ENCODE peak calls at places on chromosomes 2 and 18, in six cellular contexts. One of them, this sample, is unnamed. For H3K9me3, the result is how much of the 10 kb centered on the place peaks cover.

GRCh38 chr2:207617011-207617671 is 8.1 kb downstream of the METTL21A start:
- DNase-seq in T-helper 17 cell: no peak
- DNase-seq in IMR-90: peak
- DNase-seq in right lobe of liver: no peak
- DNase-seq in tibial artery: no peak
- DNase-seq in PC-3: peak
- DNase-seq in this sample: peak

GRCh38 chr18:8974279-8974678 is 128.2 kb upstream of the NDUFV2 start:
- DNase-seq in T-helper 17 cell: no peak
- DNase-seq in IMR-90: no peak
- DNase-seq in right lobe of liver: no peak
- DNase-seq in tibial artery: no peak
- DNase-seq in PC-3: no peak
- DNase-seq in this sample: no peak

GRCh38 chr18:692841-693240 is 19.6 kb downstream of the ENOSF1 start:
- DNase-seq in T-helper 17 cell: no peak
- DNase-seq in IMR-90: no peak
- DNase-seq in right lobe of liver: no peak
- DNase-seq in tibial artery: no peak
- DNase-seq in PC-3: no peak
- DNase-seq in this sample: no peak

GRCh38 chr2:10232096-10232815 is 70.4 kb upstream of the HPCAL1 start:
- DNase-seq in T-helper 17 cell: no peak
- DNase-seq in IMR-90: no peak
- DNase-seq in right lobe of liver: peak
- DNase-seq in tibial artery: no peak
- DNase-seq in PC-3: no peak
- DNase-seq in this sample: no peak

GRCh38 chr2:225735844-225736243 is 336.3 kb downstream of the NYAP2 start:
- DNase-seq in T-helper 17 cell: no peak
- DNase-seq in IMR-90: peak
- DNase-seq in right lobe of liver: no peak
- DNase-seq in tibial artery: no peak
- DNase-seq in PC-3: peak
- DNase-seq in this sample: peak

GRCh38 chr2:239277401-239278085 is 123.3 kb downstream of the HDAC4 start:
- DNase-seq in T-helper 17 cell: no peak
- DNase-seq in IMR-90: no peak
- DNase-seq in right lobe of liver: peak
- DNase-seq in tibial artery: no peak
- DNase-seq in PC-3: no peak
- DNase-seq in this sample: no peak

GRCh38 chr2:112646791-112647720 is 1.3 kb downstream of the SLC20A1 start:
- DNase-seq in T-helper 17 cell: no peak
- DNase-seq in IMR-90: no peak
- DNase-seq in right lobe of liver: no peak
- DNase-seq in tibial artery: no peak
- DNase-seq in PC-3: peak
- DNase-seq in this sample: peak

GRCh38 chr18:2572144-2572682 is 856 bp downstream of the NDC80 start:
- DNase-seq in T-helper 17 cell: no peak
- DNase-seq in IMR-90: no peak
- DNase-seq in right lobe of liver: no peak
- DNase-seq in tibial artery: no peak
- DNase-seq in PC-3: peak
- DNase-seq in this sample: peak

GRCh38 chr2:177316756-177317155 is 52.2 kb upstream of the NFE2L2 start:
- DNase-seq in T-helper 17 cell: no peak
- DNase-seq in IMR-90: no peak
- DNase-seq in right lobe of liver: no peak
- DNase-seq in tibial artery: no peak
- DNase-seq in PC-3: no peak
- DNase-seq in this sample: no peak

GRCh38 chr2:209368924-209369323 is 54.9 kb upstream of the MAP2 start:
- DNase-seq in T-helper 17 cell: no peak
- DNase-seq in IMR-90: peak
- DNase-seq in right lobe of liver: peak
- DNase-seq in tibial artery: peak
- DNase-seq in PC-3: peak
- DNase-seq in this sample: peak

GRCh38 chr2:37414470-37414949 is 70.1 kb downstream of the QPCT start:
- DNase-seq in T-helper 17 cell: no peak
- DNase-seq in IMR-90: peak
- DNase-seq in right lobe of liver: no peak
- DNase-seq in tibial artery: no peak
- DNase-seq in PC-3: peak
- DNase-seq in this sample: peak

GRCh38 chr2:27379840-27380625 is 501 bp downstream of the ZNF513 start:
- DNase-seq in T-helper 17 cell: no peak
- DNase-seq in IMR-90: peak
- DNase-seq in right lobe of liver: peak
- DNase-seq in tibial artery: peak
- DNase-seq in PC-3: peak
- DNase-seq in this sample: peak

GRCh38 chr2:106219813-106220212 is 25.7 kb upstream of the UXS1 start:
- DNase-seq in T-helper 17 cell: no peak
- DNase-seq in IMR-90: no peak
- DNase-seq in right lobe of liver: no peak
- DNase-seq in tibial artery: no peak
- DNase-seq in PC-3: no peak
- DNase-seq in this sample: no peak

GRCh38 chr18:10726198-10727068 is 200.6 kb downstream of the NAPG start:
- DNase-seq in T-helper 17 cell: no peak
- DNase-seq in IMR-90: no peak
- DNase-seq in right lobe of liver: peak
- DNase-seq in tibial artery: no peak
- DNase-seq in PC-3: no peak
- DNase-seq in this sample: no peak

GRCh38 chr18:68148862-68149261 is 566.0 kb downstream of the TMX3 start:
- DNase-seq in T-helper 17 cell: no peak
- DNase-seq in IMR-90: no peak
- DNase-seq in right lobe of liver: no peak
- DNase-seq in tibial artery: no peak
- DNase-seq in PC-3: no peak
- DNase-seq in this sample: no peak

GRCh38 chr2:241884951-241885700 is 15.6 kb downstream of the RTP5 start:
- DNase-seq in T-helper 17 cell: no peak
- DNase-seq in IMR-90: no peak
- DNase-seq in right lobe of liver: no peak
- DNase-seq in tibial artery: no peak
- DNase-seq in PC-3: no peak
- DNase-seq in this sample: no peak

GRCh38 chr2:12326449-12327190 is 390.1 kb upstream of the TRIB2 start:
- DNase-seq in T-helper 17 cell: no peak
- DNase-seq in IMR-90: no peak
- DNase-seq in right lobe of liver: no peak
- DNase-seq in tibial artery: no peak
- DNase-seq in PC-3: no peak
- DNase-seq in this sample: no peak

GRCh38 chr2:137838255-137839092 is 125.8 kb upstream of the HNMT start:
- DNase-seq in T-helper 17 cell: no peak
- DNase-seq in IMR-90: peak
- DNase-seq in right lobe of liver: no peak
- DNase-seq in tibial artery: no peak
- DNase-seq in PC-3: peak
- DNase-seq in this sample: peak

GRCh38 chr2:129779783-129780182 is 199.7 kb upstream of the RAB6C start:
- DNase-seq in T-helper 17 cell: no peak
- DNase-seq in IMR-90: no peak
- DNase-seq in right lobe of liver: no peak
- DNase-seq in tibial artery: no peak
- DNase-seq in PC-3: no peak
- DNase-seq in this sample: no peak

GRCh38 chr2:141492816-141493215 is 638.0 kb downstream of the LRP1B start:
- DNase-seq in T-helper 17 cell: no peak
- DNase-seq in IMR-90: no peak
- DNase-seq in right lobe of liver: no peak
- DNase-seq in tibial artery: no peak
- DNase-seq in PC-3: no peak
- DNase-seq in this sample: no peak

GRCh38 chr2:11713815-11714214 is 32.6 kb upstream of the LPIN1 start:
- DNase-seq in T-helper 17 cell: no peak
- DNase-seq in IMR-90: no peak
- DNase-seq in right lobe of liver: no peak
- DNase-seq in tibial artery: no peak
- DNase-seq in PC-3: no peak
- DNase-seq in this sample: no peak

GRCh38 chr18:55479656-55480420 is 108.2 kb downstream of the TCF4 start:
- DNase-seq in T-helper 17 cell: no peak
- DNase-seq in IMR-90: no peak
- DNase-seq in right lobe of liver: no peak
- DNase-seq in tibial artery: no peak
- DNase-seq in PC-3: no peak
- DNase-seq in this sample: no peak

GRCh38 chr2:40844353-40845277 is 392.7 kb upstream of the SLC8A1 start:
- DNase-seq in T-helper 17 cell: no peak
- DNase-seq in IMR-90: no peak
- DNase-seq in right lobe of liver: no peak
- DNase-seq in tibial artery: no peak
- DNase-seq in PC-3: peak
- DNase-seq in this sample: no peak

GRCh38 chr2:71889991-71890684 is 257.5 kb downstream of the CYP26B1 start:
- DNase-seq in T-helper 17 cell: no peak
- DNase-seq in IMR-90: peak
- DNase-seq in right lobe of liver: no peak
- DNase-seq in tibial artery: peak
- DNase-seq in PC-3: peak
- DNase-seq in this sample: peak

GRCh38 chr2:118973542-118973951 is 31.6 kb downstream of the MARCO start:
- DNase-seq in T-helper 17 cell: no peak
- DNase-seq in IMR-90: no peak
- DNase-seq in right lobe of liver: no peak
- DNase-seq in tibial artery: no peak
- DNase-seq in PC-3: peak
- DNase-seq in this sample: no peak

DNA sequence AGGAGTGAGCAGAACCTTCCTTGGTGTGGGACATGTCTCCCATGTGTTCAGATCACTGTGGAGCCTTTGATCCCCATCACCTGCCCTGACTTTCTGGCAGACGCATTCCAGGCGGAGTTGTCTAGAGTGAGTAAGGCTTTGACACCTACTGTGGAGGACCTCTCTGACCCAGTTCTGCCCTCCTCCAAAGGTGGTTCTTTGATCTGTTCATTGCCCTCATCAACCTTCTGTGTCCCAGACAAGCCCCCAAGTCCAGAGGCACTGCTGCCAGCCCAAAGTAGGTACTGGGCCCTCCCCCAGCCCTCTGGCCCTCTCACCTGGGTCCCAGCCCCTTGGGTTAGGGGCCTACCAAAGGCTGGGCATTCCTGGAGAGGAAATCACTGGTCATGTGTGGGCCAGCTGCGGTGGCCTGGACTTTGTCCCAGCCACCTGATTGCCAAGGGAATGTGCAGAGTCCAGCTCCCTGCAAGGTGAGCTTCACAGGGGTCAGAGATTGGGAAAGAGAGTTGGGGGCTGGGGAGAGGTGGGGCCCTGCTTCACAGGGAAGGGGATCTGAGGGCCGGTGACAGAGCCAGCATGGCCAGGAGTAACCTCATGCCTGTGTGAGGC is 12.1 kb upstream of the FAHD2A start:
- DNase-seq in T-helper 17 cell: no peak
- DNase-seq in IMR-90: no peak
- DNase-seq in right lobe of liver: peak
- DNase-seq in tibial artery: no peak
- DNase-seq in PC-3: no peak
- DNase-seq in this sample: no peak
- H3K9me3 ChIP-seq in T-helper 17 cell: under half
- H3K9me3 ChIP-seq in IMR-90: under half
- H3K9me3 ChIP-seq in right lobe of liver: under half
- H3K9me3 ChIP-seq in tibial artery: under half
- H3K9me3 ChIP-seq in PC-3: under half
- H3K9me3 ChIP-seq in this sample: under half

DNA sequence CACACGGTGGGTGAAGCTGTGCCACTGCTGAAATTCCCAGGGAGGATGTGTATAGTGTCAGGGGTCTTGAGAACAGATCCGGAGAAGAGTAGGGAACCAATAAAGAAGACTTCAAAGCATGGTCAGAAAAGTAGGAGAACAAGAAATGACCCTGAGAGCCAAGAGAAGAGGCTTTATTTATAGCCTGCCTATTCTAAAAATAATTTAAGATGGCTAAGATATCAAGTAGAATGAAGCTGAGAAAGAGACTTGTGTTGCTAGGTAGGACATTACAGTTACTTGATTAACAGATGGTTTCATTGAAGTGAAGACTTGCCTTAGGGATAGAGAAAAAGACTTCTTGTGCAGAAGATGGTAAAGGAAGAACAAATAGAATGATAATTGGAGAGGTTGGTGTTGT is 43.7 kb downstream of the GALNT1 start:
- DNase-seq in T-helper 17 cell: no peak
- DNase-seq in IMR-90: no peak
- DNase-seq in right lobe of liver: no peak
- DNase-seq in tibial artery: no peak
- DNase-seq in PC-3: no peak
- DNase-seq in this sample: no peak
- H3K9me3 ChIP-seq in T-helper 17 cell: under half
- H3K9me3 ChIP-seq in IMR-90: under half
- H3K9me3 ChIP-seq in right lobe of liver: under half
- H3K9me3 ChIP-seq in tibial artery: under half
- H3K9me3 ChIP-seq in PC-3: under half
- H3K9me3 ChIP-seq in this sample: under half

DNA sequence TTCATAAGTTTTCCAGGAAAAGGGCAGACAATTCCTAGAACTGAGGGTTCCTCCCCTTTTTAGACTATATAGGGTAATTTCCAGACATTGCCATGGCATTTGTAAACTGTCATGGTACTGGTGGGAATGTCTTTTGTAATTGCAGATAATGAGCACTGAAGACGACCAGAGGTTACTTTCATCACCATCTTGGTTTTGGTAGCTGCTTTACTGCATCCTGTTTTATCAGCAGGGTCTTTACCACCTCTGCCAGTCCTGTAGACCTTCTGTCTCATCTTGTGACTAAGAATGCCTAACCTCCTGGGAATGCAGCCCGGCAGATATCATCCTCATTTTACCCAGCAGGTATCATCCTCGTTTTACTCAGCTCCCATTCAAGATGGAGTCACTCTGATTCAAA is 583.9 kb upstream of the KLHL29 start:
- DNase-seq in T-helper 17 cell: no peak
- DNase-seq in IMR-90: no peak
- DNase-seq in right lobe of liver: no peak
- DNase-seq in tibial artery: no peak
- DNase-seq in PC-3: no peak
- DNase-seq in this sample: no peak
- H3K9me3 ChIP-seq in T-helper 17 cell: under half
- H3K9me3 ChIP-seq in IMR-90: under half
- H3K9me3 ChIP-seq in right lobe of liver: under half
- H3K9me3 ChIP-seq in tibial artery: under half
- H3K9me3 ChIP-seq in PC-3: under half
- H3K9me3 ChIP-seq in this sample: under half

GRCh38 chr18:70673834-70674233 is 385.0 kb downstream of the SOCS6 start:
- DNase-seq in T-helper 17 cell: no peak
- DNase-seq in IMR-90: no peak
- DNase-seq in right lobe of liver: no peak
- DNase-seq in tibial artery: no peak
- DNase-seq in PC-3: no peak
- DNase-seq in this sample: no peak

GRCh38 chr18:70671889-70672551 is 383.2 kb downstream of the SOCS6 start:
- DNase-seq in T-helper 17 cell: no peak
- DNase-seq in IMR-90: no peak
- DNase-seq in right lobe of liver: no peak
- DNase-seq in tibial artery: no peak
- DNase-seq in PC-3: no peak
- DNase-seq in this sample: no peak

GRCh38 chr18:70666936-70667335 is 378.1 kb downstream of the SOCS6 start:
- DNase-seq in T-helper 17 cell: no peak
- DNase-seq in IMR-90: no peak
- DNase-seq in right lobe of liver: no peak
- DNase-seq in tibial artery: no peak
- DNase-seq in PC-3: no peak
- DNase-seq in this sample: no peak

GRCh38 chr18:70672581-70672980 is 383.7 kb downstream of the SOCS6 start:
- DNase-seq in T-helper 17 cell: no peak
- DNase-seq in IMR-90: no peak
- DNase-seq in right lobe of liver: no peak
- DNase-seq in tibial artery: no peak
- DNase-seq in PC-3: no peak
- DNase-seq in this sample: no peak
- H3K9me3 ChIP-seq in T-helper 17 cell: under half
- H3K9me3 ChIP-seq in IMR-90: under half
- H3K9me3 ChIP-seq in right lobe of liver: under half
- H3K9me3 ChIP-seq in tibial artery: under half
- H3K9me3 ChIP-seq in PC-3: under half
- H3K9me3 ChIP-seq in this sample: under half